ENCODE peak calls at places on chromosomes 11 and 22, in ten cellular contexts. W is tibial nerve, A is GM12892, K is H54, M is heart left ventricle, O is right lobe of liver, H is A549, F is body of pancreas, L is GM12891, B is uterus. N is an unnamed sample.
A peak's percentile ranks its signal among the peaks of the same experiment; 100 is the strongest.

GRCh38 chr11:130435671-130436070 is 7.3 kb upstream of the ADAMTS8 start:
- DNase-seq in F (no peak), A (no peak), L (no peak), B (no peak), W (no peak), M (no peak), O (no peak), H (no peak), K (no peak), N (no peak)

GRCh38 chr11:6418199-6418957 is 516 bp downstream of the APBB1 start:
- DNase-seq in L (no peak), B (peak; percentile 40), A (no peak), H (no peak), M (peak; percentile 54), O (no peak), K (no peak), W (no peak), F (peak; percentile 40), N (no peak)

GRCh38 chr22:47299211-47299878 is 536.9 kb downstream of the TBC1D22A start:
- DNase-seq in B (no peak), O (no peak), A (no peak), M (no peak), L (no peak), F (no peak), W (no peak), K (no peak), H (no peak), N (no peak)

GRCh38 chr22:32794449-32795213 is 6.9 kb upstream of the TIMP3 start:
- DNase-seq in L (no peak), K (no peak), W (no peak), B (no peak), H (no peak), A (no peak), M (no peak), F (no peak), O (no peak), N (no peak)

GRCh38 chr22:20013382-20013871 is 3.2 kb downstream of the ARVCF start:
- DNase-seq in F (peak; percentile 47), W (peak; percentile 46), M (peak; percentile 76), K (no peak), H (peak; percentile 33), O (peak; percentile 72), B (peak; percentile 60), L (no peak), A (no peak), N (peak; percentile 46)

GRCh38 chr11:66617148-66617814 is 851 bp downstream of the RBM14 start:
- DNase-seq in O (peak; percentile 84), K (no peak), L (no peak), M (peak; percentile 86), A (no peak), F (peak; percentile 63), W (peak; percentile 55), H (no peak), B (no peak), N (no peak)

GRCh38 chr11:111736191-111736590 is 30.0 kb downstream of the PPP2R1B start:
- DNase-seq in K (no peak), F (no peak), B (peak; percentile 42), H (no peak), L (no peak), A (no peak), W (no peak), M (no peak), O (no peak), N (no peak)

GRCh38 chr11:110525883-110526282 is 96.1 kb downstream of the FDX1 start:
- DNase-seq in L (no peak), K (no peak), W (peak; percentile 77), B (peak; percentile 70), A (no peak), M (no peak), H (no peak), O (no peak), F (no peak), N (no peak)

GRCh38 chr11:72233056-72233772 is 8.6 kb downstream of the INPPL1 start:
- DNase-seq in B (no peak), M (no peak), H (no peak), W (no peak), K (no peak), A (no peak), O (no peak), F (no peak), L (no peak), N (no peak)

GRCh38 chr11:67111261-67111660 is 7.8 kb upstream of the KDM2A start:
- DNase-seq in H (no peak), M (no peak), B (no peak), F (no peak), O (no peak), K (no peak), L (no peak), A (no peak), W (no peak), N (no peak)

GRCh38 chr11:18761144-18761543 is 30.5 kb downstream of the PTPN5 start:
- DNase-seq in M (no peak), K (no peak), L (no peak), F (no peak), W (no peak), H (no peak), O (no peak), B (no peak), A (no peak), N (no peak)

GRCh38 chr11:119389611-119390254 is 8.2 kb upstream of the USP2 start:
- DNase-seq in H (no peak), A (no peak), M (no peak), K (no peak), F (no peak), O (no peak), L (no peak), W (no peak), B (no peak), N (no peak)

GRCh38 chr11:75352417-75353206 is 1.2 kb upstream of the ARRB1 start:
- DNase-seq in M (no peak), H (no peak), B (no peak), L (no peak), F (peak; percentile 54), W (no peak), K (no peak), A (no peak), O (peak; percentile 78), N (no peak)

GRCh38 chr11:67644042-67644441 is 4.5 kb upstream of the TBX10 start:
- DNase-seq in W (no peak), H (peak; percentile 65), A (peak; percentile 23), K (no peak), F (no peak), L (peak; percentile 26), O (no peak), B (no peak), M (no peak), N (peak; percentile 64)

GRCh38 chr11:114015117-114015516 is 40.2 kb downstream of the HTR3A start:
- DNase-seq in A (no peak), B (no peak), W (no peak), F (no peak), L (no peak), M (no peak), H (no peak), K (no peak), O (no peak), N (no peak)

GRCh38 chr22:35685731-35686130 is 31.9 kb upstream of the APOL5 start:
- DNase-seq in M (no peak), W (no peak), B (no peak), A (no peak), O (no peak), H (no peak), F (no peak), L (no peak), K (no peak), N (no peak)

GRCh38 chr11:43649501-43649900 is 31.0 kb upstream of the HSD17B12 start:
- DNase-seq in M (no peak), K (no peak), L (no peak), O (no peak), B (no peak), F (no peak), W (no peak), H (no peak), A (no peak), N (peak; percentile 23)

GRCh38 chr11:109039611-109040010 is 374.7 kb downstream of the DDX10 start:
- DNase-seq in B (no peak), A (no peak), H (no peak), M (no peak), K (no peak), L (no peak), O (no peak), W (no peak), F (no peak), N (no peak)

GRCh38 chr22:30036656-30037055 is 43.6 kb upstream of the HORMAD2 start:
- DNase-seq in B (no peak), A (no peak), O (no peak), K (peak; percentile 20), F (no peak), L (no peak), W (no peak), M (no peak), H (peak; percentile 16), N (no peak)

GRCh38 chr11:128886401-128887119 is 4.6 kb upstream of the KCNJ5 start:
- DNase-seq in L (no peak), H (peak; percentile 24), W (no peak), K (no peak), B (no peak), A (no peak), O (no peak), F (peak; percentile 82), M (no peak), N (peak; percentile 66)

GRCh38 chr22:37051629-37052385 is at the start of gene KCTD17:
- DNase-seq in L (peak; percentile 99), B (peak; percentile 74), A (peak; percentile 99), W (peak; percentile 30), F (peak; percentile 58), M (peak; percentile 80), H (peak; percentile 53), K (peak; percentile 86), O (peak; percentile 76), N (peak; percentile 48)

GRCh38 chr11:104917259-104918112 is 19.2 kb upstream of the CASP12 start:
- DNase-seq in F (no peak), W (no peak), L (no peak), O (no peak), H (no peak), B (no peak), K (no peak), M (no peak), A (no peak), N (no peak)
- TF ChIP-seq POLR2A in F (no peak), W (no peak), L (no peak), O (no peak), H (no peak), B (no peak), K (no peak), M (no peak), A (no peak), N (no peak)

GRCh38 chr11:57499413-57499982 is 16.0 kb downstream of the SLC43A1 start:
- DNase-seq in H (peak; percentile 83), K (peak; percentile 94), F (peak; percentile 98), W (peak; percentile 95), A (peak; percentile 82), O (peak; percentile 99), B (peak; percentile 98), M (peak; percentile 98), L (peak; percentile 98), N (peak; percentile 51)
- TF ChIP-seq POLR2A in H (peak; percentile 38), K (peak; percentile 51), F (peak; percentile 58), W (no peak), A (no peak), O (peak; percentile 71), B (peak; percentile 50), M (no peak), L (no peak), N (no peak)

GRCh38 chr11:47373876-47374820 is 4.2 kb downstream of the SPI1 start:
- DNase-seq in K (peak; percentile 95), H (peak; percentile 74), O (peak; percentile 86), B (peak; percentile 83), A (peak; percentile 82), F (peak; percentile 81), W (peak; percentile 79), L (peak; percentile 83), M (peak; percentile 87), N (peak; percentile 73)
- TF ChIP-seq POLR2A in K (no peak), H (no peak), O (no peak), B (no peak), A (no peak), F (no peak), W (no peak), L (no peak), M (no peak), N (no peak)

GRCh38 chr11:65354265-65355012 is at the start of gene TIGD3:
- DNase-seq in H (peak; percentile 93), L (peak; percentile 99), A (peak; percentile 100), M (peak; percentile 98), K (peak; percentile 91), B (peak; percentile 98), W (peak; percentile 96), O (peak; percentile 97), F (peak; percentile 97), N (peak; percentile 98)
- TF ChIP-seq POLR2A in H (peak; percentile 65), L (no peak), A (peak; percentile 50), M (peak; percentile 84), K (peak; percentile 57), B (peak; percentile 83), W (peak; percentile 60), O (peak; percentile 71), F (no peak), N (peak; percentile 50)

N was measured in NB4.